ENCODE peak calls at places on chromosomes 6 and 20, in seven cellular contexts. Y is K562, E is SK-N-SH, B is GM12878, D is H1, C is HepG2, U is HCT116. I is an unnamed sample.

GRCh38 chr6:123529843-123530242 is 106.9 kb downstream of the TRDN start:
- DNase-seq in Y (peak; percentile 50), E (no peak), B (no peak), D (no peak), C (no peak), U (no peak), I (no peak)

GRCh38 chr6:3232017-3232838 is 4.8 kb upstream of the TUBB2B start:
- DNase-seq in Y (no peak), E (no peak), B (no peak), D (peak; percentile 81), C (no peak), U (no peak), I (no peak)

GRCh38 chr6:31070711-31071197 is 41.6 kb downstream of the C6orf15 start:
- DNase-seq in Y (peak; percentile 28), E (no peak), B (no peak), D (peak; percentile 52), C (peak; percentile 52), U (peak; percentile 56), I (peak; percentile 82)

GRCh38 chr6:109379706-109380105 is 2.6 kb downstream of the CD164 start:
- DNase-seq in Y (peak; percentile 39), E (no peak), B (no peak), D (no peak), C (no peak), U (no peak), I (no peak)

GRCh38 chr6:71602385-71602949 is 283.9 kb upstream of the RIMS1 start:
- DNase-seq in Y (no peak), E (no peak), B (no peak), D (no peak), C (no peak), U (no peak), I (no peak)

GRCh38 chr6:83062225-83062624 is 3.4 kb downstream of the UBE3D start:
- DNase-seq in Y (no peak), E (no peak), B (no peak), D (no peak), C (no peak), U (no peak), I (no peak)

GRCh38 chr6:138691595-138692057 is 81.9 kb upstream of the CCDC28A start:
- DNase-seq in Y (no peak), E (no peak), B (no peak), D (no peak), C (peak; percentile 45), U (peak; percentile 52), I (no peak)

GRCh38 chr20:57263767-57264150 is 2.7 kb downstream of the BMP7 start:
- DNase-seq in Y (no peak), E (no peak), B (no peak), D (no peak), C (no peak), U (no peak), I (no peak)

GRCh38 chr6:16089232-16089843 is 39.5 kb upstream of the MYLIP start:
- DNase-seq in Y (no peak), E (no peak), B (no peak), D (no peak), C (no peak), U (no peak), I (no peak)

GRCh38 chr6:106976270-106976669 is 1.7 kb upstream of the CD24 start:
- DNase-seq in Y (no peak), E (no peak), B (no peak), D (no peak), C (no peak), U (no peak), I (no peak)

GRCh38 chr6:45423111-45423900 is 45.6 kb upstream of the SUPT3H start:
- DNase-seq in Y (no peak), E (peak; percentile 41), B (no peak), D (peak; percentile 84), C (no peak), U (no peak), I (no peak)

GRCh38 chr6:41288025-41288777 is 1.7 kb upstream of the TREM1 start:
- DNase-seq in Y (no peak), E (no peak), B (no peak), D (no peak), C (peak; percentile 47), U (no peak), I (no peak)

GRCh38 chr6:32175711-32176475 is at the start of gene AGPAT1:
- DNase-seq in Y (peak; percentile 99), E (peak; percentile 97), B (peak; percentile 92), D (peak; percentile 98), C (peak; percentile 95), U (peak; percentile 90), I (peak; percentile 92)

GRCh38 chr6:30885481-30885998 is 1.2 kb downstream of the DDR1 start:
- DNase-seq in Y (no peak), E (peak; percentile 12), B (no peak), D (no peak), C (peak; percentile 70), U (no peak), I (peak; percentile 92)

GRCh38 chr6:105263685-105264298 is 84.0 kb upstream of the POPDC3 start:
- DNase-seq in Y (no peak), E (no peak), B (no peak), D (no peak), C (no peak), U (no peak), I (no peak)

GRCh38 chr6:46954819-46955520 is 33.2 kb upstream of the ADGRF5 start:
- DNase-seq in Y (no peak), E (no peak), B (no peak), D (no peak), C (no peak), U (no peak), I (no peak)

GRCh38 chr20:57557926-57558613 is 2.8 kb upstream of the PCK1 start:
- DNase-seq in Y (no peak), E (no peak), B (no peak), D (no peak), C (no peak), U (no peak), I (no peak)

GRCh38 chr6:44224154-44224977 is 971 bp downstream of the SLC29A1 start:
- DNase-seq in Y (peak; percentile 41), E (peak; percentile 66), B (no peak), D (no peak), C (no peak), U (no peak), I (no peak)

GRCh38 chr20:37223053-37223452 is 38.6 kb downstream of the GHRH start:
- DNase-seq in Y (peak; percentile 35), E (no peak), B (no peak), D (no peak), C (no peak), U (no peak), I (peak; percentile 10)

GRCh38 chr6:142088858-142089216 is 43.9 kb upstream of the GJE1 start:
- DNase-seq in Y (peak; percentile 29), E (peak; percentile 2), B (no peak), D (peak; percentile 58), C (no peak), U (no peak), I (peak; percentile 35)

DNA sequence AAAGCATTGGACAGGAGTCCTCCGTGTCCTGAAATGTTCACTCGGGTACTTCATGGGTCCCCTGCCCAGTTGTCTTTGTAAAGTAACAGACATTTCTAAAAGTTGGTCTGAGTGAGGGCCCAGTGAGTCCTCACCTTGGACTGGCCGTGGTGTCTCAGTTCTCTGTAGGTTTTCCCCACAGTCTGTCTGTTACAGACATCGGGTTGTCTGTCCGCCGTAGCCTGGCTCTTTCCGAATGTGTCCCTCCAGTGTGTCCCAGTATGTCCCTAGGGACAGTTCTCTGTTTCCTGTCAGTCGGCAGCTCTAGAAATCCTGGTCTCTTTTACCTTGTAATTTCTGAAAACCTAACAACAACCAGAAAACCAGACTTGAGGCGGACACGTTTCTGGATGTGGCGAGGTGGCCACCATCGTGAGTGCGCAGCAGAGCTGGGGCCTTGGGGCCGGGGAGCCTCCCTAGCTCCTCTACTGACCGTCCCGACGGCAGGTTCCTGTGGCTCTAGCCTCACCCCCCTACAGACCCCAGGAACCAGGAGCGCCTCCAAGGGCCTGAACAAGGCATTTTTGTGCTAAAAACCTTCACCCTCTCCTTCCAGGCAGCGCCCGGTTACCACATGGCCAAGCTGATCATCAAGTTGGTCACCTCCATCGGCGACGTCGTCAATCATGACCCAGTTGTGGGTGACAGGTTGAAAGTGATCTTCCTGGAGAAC is 42.2 kb downstream of the PYGB start:
- DNase-seq in Y (no peak), E (no peak), B (no peak), D (no peak), C (no peak), U (no peak), I (no peak)
- TF ChIP-seq JUND in Y (no peak), E (no peak), B (no peak), D (no peak), C (no peak), U (no peak), I (no peak)

GRCh38 chr6:7526755-7527154 is 14.7 kb upstream of the DSP start:
- DNase-seq in Y (no peak), E (no peak), B (no peak), D (peak; percentile 55), C (no peak), U (no peak), I (no peak)
- TF ChIP-seq JUND in Y (no peak), E (no peak), B (no peak), D (no peak), C (no peak), U (no peak), I (no peak)

DNA sequence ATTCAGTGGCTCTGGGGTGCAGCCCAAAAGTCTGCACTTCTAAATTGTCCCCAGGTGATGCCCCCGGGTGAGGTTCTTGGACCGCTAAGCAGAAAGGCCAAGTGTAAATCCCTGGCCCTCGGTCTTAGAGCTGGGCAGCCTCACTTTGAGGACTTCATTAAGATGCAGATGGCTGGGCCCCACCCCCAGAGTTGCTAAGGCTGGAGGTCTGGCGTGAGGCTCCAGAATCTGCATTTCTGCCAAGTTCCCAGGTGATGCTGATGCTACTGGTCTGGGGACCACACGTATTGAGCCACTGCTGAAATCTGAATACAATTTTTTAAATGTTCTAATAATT is 735 bp upstream of the SLC23A2 start:
- DNase-seq in Y (no peak), E (peak; percentile 29), B (no peak), D (no peak), C (no peak), U (no peak), I (no peak)
- TF ChIP-seq JUND in Y (no peak), E (no peak), B (no peak), D (no peak), C (no peak), U (no peak), I (no peak)

GRCh38 chr20:49278817-49279676 is 1.2 kb upstream of the ZNFX1 start:
- DNase-seq in Y (peak; percentile 13), E (no peak), B (no peak), D (no peak), C (peak; percentile 52), U (no peak), I (peak; percentile 52)
- TF ChIP-seq JUND in Y (peak; percentile 64), E (no peak), B (no peak), D (no peak), C (peak; percentile 59), U (no peak), I (no peak)

I was measured in T47D.